ENCODE peak calls at places on chromosomes 3 and 15, in six cellular contexts. A, L, P, C, X and G are unnamed samples.

GRCh38 chr3:158617982-158618875 is 26.1 kb upstream of the GFM1 start:
- DNase-seq in A (no peak), L (no peak), P (no peak), C (no peak), X (no peak), G (no peak)

GRCh38 chr3:36868614-36869436 is 76.0 kb downstream of the TRANK1 start:
- DNase-seq in A (peak; percentile 41), L (no peak), P (peak; percentile 18), C (peak; percentile 51), X (peak; percentile 40), G (peak; percentile 90)

GRCh38 chr3:156630081-156630772 is 44.2 kb upstream of the TIPARP start:
- DNase-seq in A (no peak), L (no peak), P (no peak), C (peak; percentile 83), X (no peak), G (no peak)

GRCh38 chr3:150146891-150147761 is 176.4 kb upstream of the PFN2 start:
- DNase-seq in A (no peak), L (peak; percentile 48), P (no peak), C (peak; percentile 99), X (no peak), G (no peak)

GRCh38 chr3:71238267-71238985 is 345.1 kb downstream of the FOXP1 start:
- DNase-seq in A (no peak), L (no peak), P (no peak), C (no peak), X (no peak), G (no peak)

GRCh38 chr3:139327861-139328260 is 16.0 kb upstream of the MRPS22 start:
- DNase-seq in A (no peak), L (no peak), P (no peak), C (no peak), X (no peak), G (no peak)

GRCh38 chr3:112013058-112013783 is 14.5 kb downstream of the TAGLN3 start:
- DNase-seq in A (peak; percentile 51), L (peak; percentile 72), P (peak; percentile 26), C (peak; percentile 72), X (peak; percentile 41), G (no peak)

GRCh38 chr3:37661615-37662306 is 199.9 kb upstream of the CTDSPL start:
- DNase-seq in A (no peak), L (peak; percentile 65), P (no peak), C (no peak), X (no peak), G (no peak)

GRCh38 chr3:190853464-190853863 is 9.0 kb downstream of the GMNC start:
- DNase-seq in A (no peak), L (no peak), P (no peak), C (no peak), X (no peak), G (no peak)

GRCh38 chr3:37141676-37142075 is 32.7 kb downstream of the LRRFIP2 start:
- DNase-seq in A (no peak), L (no peak), P (no peak), C (no peak), X (no peak), G (no peak)

GRCh38 chr3:192122832-192123594 is 604.3 kb downstream of the FGF12 start:
- DNase-seq in A (no peak), L (no peak), P (no peak), C (no peak), X (no peak), G (no peak)

GRCh38 chr3:164460851-164461250 is 617.4 kb downstream of the SI start:
- DNase-seq in A (no peak), L (no peak), P (no peak), C (peak; percentile 22), X (no peak), G (no peak)

GRCh38 chr3:99817047-99817436 is 620 bp upstream of the CMSS1 start:
- DNase-seq in A (peak; percentile 18), L (no peak), P (no peak), C (no peak), X (no peak), G (no peak)

GRCh38 chr3:172622916-172623700 is 87.8 kb downstream of the NCEH1 start:
- DNase-seq in A (peak; percentile 27), L (no peak), P (no peak), C (peak; percentile 76), X (peak; percentile 28), G (peak; percentile 7)

GRCh38 chr15:68818671-68819450 is 1.8 kb downstream of the ANP32A start:
- DNase-seq in A (peak; percentile 17), L (peak; percentile 83), P (peak; percentile 53), C (peak; percentile 37), X (no peak), G (no peak)

GRCh38 chr3:16604433-16604832 is 790 bp downstream of the DAZL start:
- DNase-seq in A (no peak), L (no peak), P (no peak), C (no peak), X (no peak), G (no peak)

GRCh38 chr3:53350652-53351051 is 3.3 kb upstream of the DCP1A start:
- DNase-seq in A (no peak), L (no peak), P (no peak), C (peak; percentile 24), X (no peak), G (no peak)

GRCh38 chr3:150887031-150887430 is 18.2 kb downstream of the MINDY4B start:
- DNase-seq in A (no peak), L (no peak), P (no peak), C (peak; percentile 65), X (no peak), G (no peak)

GRCh38 chr15:60384052-60384451 is 13.7 kb downstream of the ANXA2 start:
- DNase-seq in A (no peak), L (no peak), P (no peak), C (no peak), X (no peak), G (no peak)

GRCh38 chr15:60758961-60759729 is 280.2 kb upstream of the ICE2 start:
- DNase-seq in A (no peak), L (no peak), P (no peak), C (peak; percentile 82), X (no peak), G (no peak)

GRCh38 chr15:41891226-41891625 is 2.6 kb downstream of the SPTBN5 start:
- DNase-seq in A (no peak), L (no peak), P (no peak), C (no peak), X (no peak), G (no peak)

GRCh38 chr3:36302626-36303025 is 77.7 kb upstream of the STAC start:
- DNase-seq in A (no peak), L (no peak), P (no peak), C (no peak), X (no peak), G (no peak)

GRCh38 chr15:94098877-94099606 is 132.3 kb upstream of the MCTP2 start:
- DNase-seq in A (no peak), L (no peak), P (no peak), C (no peak), X (no peak), G (no peak)

GRCh38 chr3:68256635-68257034 is 602.2 kb upstream of the SUCLG2 start:
- DNase-seq in A (peak; percentile 13), L (no peak), P (no peak), C (no peak), X (peak; percentile 25), G (no peak)

GRCh38 chr3:59127071-59127470 is 77.2 kb upstream of the CFAP20DC start:
- DNase-seq in A (no peak), L (no peak), P (no peak), C (peak; percentile 85), X (no peak), G (no peak)

GRCh38 chr3:117540583-117540982 is 831.0 kb downstream of the TUSC7 start:
- DNase-seq in A (no peak), L (no peak), P (no peak), C (peak; percentile 38), X (no peak), G (no peak)

GRCh38 chr3:97817965-97818364 is 3.8 kb upstream of the CRYBG3 start:
- DNase-seq in A (no peak), L (no peak), P (no peak), C (no peak), X (no peak), G (no peak)

GRCh38 chr3:72380711-72381508 is 467.3 kb downstream of the SHQ1 start:
- DNase-seq in A (no peak), L (no peak), P (no peak), C (no peak), X (no peak), G (no peak)

GRCh38 chr15:94324117-94324826 is 92.9 kb downstream of the MCTP2 start:
- DNase-seq in A (peak; percentile 40), L (peak; percentile 55), P (peak; percentile 25), C (peak; percentile 58), X (peak; percentile 40), G (peak; percentile 48)

GRCh38 chr15:67198157-67198754 is 56.2 kb downstream of the AAGAB start:
- DNase-seq in A (no peak), L (no peak), P (no peak), C (no peak), X (no peak), G (no peak)

GRCh38 chr15:56537881-56538280 is 72.9 kb upstream of the MNS1 start:
- DNase-seq in A (peak; percentile 11), L (peak; percentile 51), P (no peak), C (no peak), X (peak; percentile 66), G (no peak)

GRCh38 chr3:53161820-53162671 is 1.0 kb downstream of the PRKCD start:
- DNase-seq in A (peak; percentile 26), L (no peak), P (peak; percentile 24), C (peak; percentile 32), X (peak; percentile 56), G (no peak)

GRCh38 chr3:27507111-27507510 is 22.9 kb upstream of the SLC4A7 start:
- DNase-seq in A (no peak), L (no peak), P (no peak), C (no peak), X (no peak), G (no peak)

GRCh38 chr3:161142486-161142885 is 37.3 kb upstream of the B3GALNT1 start:
- DNase-seq in A (no peak), L (no peak), P (no peak), C (no peak), X (no peak), G (no peak)

GRCh38 chr3:143157957-143158548 is 38.5 kb downstream of the CHST2 start:
- DNase-seq in A (no peak), L (no peak), P (no peak), C (no peak), X (no peak), G (no peak)

GRCh38 chr15:77111813-77112212 is 40.9 kb upstream of the TSPAN3 start:
- DNase-seq in A (no peak), L (no peak), P (no peak), C (no peak), X (no peak), G (no peak)